ENCODE peak calls at places on chromosome 5, in five cellular contexts. P is spleen, T is esophagus muscularis mucosa, J is ovary, X is HCT116. G is an unnamed sample. For H3K4me1, the result is how much of the 10 kb centered on the place peaks cover.

GRCh38 chr5:145848854-145849253 is 13.7 kb upstream of the PRELID2 start:
- DNase-seq in P (no peak), T (no peak), J (no peak), X (peak), G (no peak)

GRCh38 chr5:172450861-172451695 is 3.2 kb downstream of the SH3PXD2B start:
- DNase-seq in P (peak), T (no peak), J (peak), X (no peak), G (no peak)

GRCh38 chr5:50365615-50366251 is 75.4 kb downstream of the EMB start:
- DNase-seq in P (no peak), T (no peak), J (no peak), X (no peak), G (no peak)

GRCh38 chr5:82183828-82184227 is 94.3 kb downstream of the RPS23 start:
- DNase-seq in P (no peak), T (no peak), J (no peak), X (no peak), G (no peak)

GRCh38 chr5:107285772-107286171 is 385.0 kb downstream of the EFNA5 start:
- DNase-seq in P (no peak), T (no peak), J (no peak), X (no peak), G (no peak)

GRCh38 chr5:33788922-33789321 is 102.9 kb downstream of the ADAMTS12 start:
- DNase-seq in P (no peak), T (no peak), J (no peak), X (no peak), G (no peak)

GRCh38 chr5:53884411-53884810 is 324.0 kb downstream of the NDUFS4 start:
- DNase-seq in P (no peak), T (no peak), J (no peak), X (no peak), G (no peak)

GRCh38 chr5:128213833-128214232 is 130.3 kb downstream of the SLC12A2 start:
- DNase-seq in P (no peak), T (no peak), J (no peak), X (no peak), G (no peak)

GRCh38 chr5:21862986-21863385 is 990.2 kb downstream of the CDH12 start:
- DNase-seq in P (no peak), T (no peak), J (no peak), X (no peak), G (no peak)

GRCh38 chr5:159186319-159186718 is 23.0 kb downstream of the RNF145 start:
- DNase-seq in P (no peak), T (no peak), J (no peak), X (no peak), G (no peak)

DNA sequence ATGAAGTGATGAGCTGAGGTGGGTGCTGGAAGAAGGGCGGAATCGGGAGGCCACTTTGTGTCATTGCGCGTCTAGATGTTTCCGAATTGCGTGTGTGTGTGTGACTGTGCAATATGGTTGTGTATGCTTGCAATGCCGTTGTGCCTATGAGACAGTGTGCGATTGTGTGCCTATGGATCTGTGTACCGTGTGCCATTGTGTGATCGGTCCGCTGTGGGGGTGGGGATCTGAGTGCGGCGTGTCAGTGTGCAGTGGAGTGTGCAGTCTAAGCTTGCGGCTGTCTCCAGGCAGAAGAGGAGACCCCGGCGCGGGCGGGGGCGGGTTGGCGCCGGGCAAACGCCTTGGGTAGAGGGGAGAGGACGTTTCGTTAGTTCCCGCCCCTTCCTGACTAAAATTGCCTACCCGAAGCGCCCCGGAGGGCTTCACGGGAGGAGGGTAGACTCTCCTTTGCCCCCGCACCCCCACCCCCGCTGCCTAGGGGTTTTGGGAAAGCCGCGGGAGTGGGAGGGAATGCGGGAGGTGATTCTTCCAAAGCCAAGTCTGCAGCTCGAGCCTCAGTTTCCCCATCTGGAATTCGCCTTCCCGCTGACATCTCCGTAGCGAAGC is 24.2 kb downstream of the PCDHGC5 start:
- DNase-seq in P (peak), T (no peak), J (peak), X (no peak), G (no peak)
- H3K4me1 ChIP-seq in P (half or more), T (half or more), J (under half), X (under half), G (under half)

DNA sequence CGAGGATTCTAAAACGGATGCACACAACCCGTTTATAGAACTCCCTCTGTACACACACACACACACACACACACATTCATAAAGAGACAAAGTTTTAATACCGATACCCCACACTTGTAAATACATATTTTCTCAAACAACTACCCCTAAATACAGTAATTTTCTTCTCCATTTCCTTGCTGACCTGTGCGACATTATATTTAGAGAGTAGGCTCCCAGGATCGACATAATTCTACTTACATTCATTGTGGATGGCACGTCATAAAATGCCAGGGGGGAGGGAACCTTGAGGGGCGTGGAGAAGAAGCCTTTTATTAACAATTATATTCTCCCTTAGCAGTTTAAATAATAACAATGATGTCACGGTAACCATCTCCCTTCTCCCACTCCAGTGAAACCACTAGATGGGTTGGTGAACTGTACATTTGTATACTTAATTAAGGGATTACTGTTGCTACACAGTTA is 196.9 kb downstream of the MEF2C start:
- DNase-seq in P (no peak), T (no peak), J (no peak), X (no peak), G (no peak)
- TF ChIP-seq CTCF in P (no peak), T (no peak), J (no peak), X (no peak), G (no peak)

GRCh38 chr5:140631063-140631462 is 1.9 kb downstream of the CD14 start:
- DNase-seq in P (no peak), T (no peak), J (no peak), X (no peak), G (no peak)
- TF ChIP-seq POLR2A in P (no peak), T (no peak), J (no peak), X (no peak), G (no peak)

DNA sequence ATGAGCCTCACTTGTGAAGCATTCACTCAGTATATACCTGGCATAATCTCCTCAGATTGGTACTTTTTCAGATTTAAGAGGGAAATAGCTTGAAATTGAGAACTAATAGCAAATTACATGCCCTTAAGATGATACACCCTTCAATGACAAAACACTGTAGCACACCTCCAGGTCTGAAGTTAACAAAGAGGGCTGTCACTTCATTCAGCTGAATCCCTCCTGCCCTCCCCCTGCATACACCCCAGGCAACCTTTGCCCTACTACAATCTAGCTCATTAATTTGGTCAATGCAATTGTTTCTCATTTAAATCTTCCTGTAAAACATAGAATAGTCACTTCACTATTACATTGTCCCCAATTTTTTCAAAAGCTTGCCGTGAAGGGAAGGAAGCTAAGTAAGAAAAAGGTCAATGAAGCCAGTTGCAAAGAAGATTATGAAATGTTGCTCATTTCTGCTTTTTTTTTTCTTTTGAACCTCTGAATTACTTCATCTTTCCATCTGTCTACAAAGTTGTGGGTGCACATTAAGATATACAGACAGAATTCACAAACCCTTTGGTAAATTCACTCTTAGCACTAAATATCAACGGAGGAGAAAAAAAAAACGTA is 294.8 kb upstream of the PTGER4 start:
- DNase-seq in P (no peak), T (no peak), J (no peak), X (no peak), G (no peak)
- H3K4me1 ChIP-seq in P (under half), T (under half), J (under half), X (under half), G (under half)

GRCh38 chr5:39137391-39138181 is 63.4 kb upstream of the RICTOR start:
- DNase-seq in P (no peak), T (no peak), J (no peak), X (peak), G (no peak)
- TF ChIP-seq CTCF in P (no peak), T (no peak), J (no peak), X (peak), G (no peak)

DNA sequence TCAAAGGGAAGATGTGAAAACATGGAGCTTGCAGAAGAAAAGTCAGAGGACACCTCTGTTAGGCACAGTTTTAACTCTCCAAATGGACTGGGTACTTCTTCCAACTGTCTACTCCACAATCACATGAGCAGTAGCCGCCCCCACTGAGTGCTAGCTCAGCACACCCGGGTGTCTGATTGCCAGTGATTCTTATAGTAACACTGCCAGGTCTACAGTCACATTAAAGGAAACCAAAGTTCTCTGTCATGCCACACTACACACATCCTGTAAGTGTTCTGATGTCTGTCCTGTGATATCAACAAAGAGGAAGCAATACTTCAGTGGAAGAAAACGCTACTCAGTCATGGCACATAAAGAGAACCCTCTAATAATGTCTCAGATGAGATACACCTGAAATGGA is at the start of gene HAVCR2:
- DNase-seq in P (peak), T (peak), J (no peak), X (no peak), G (no peak)
- TF ChIP-seq POLR2A in P (no peak), T (no peak), J (no peak), X (no peak), G (no peak)

DNA sequence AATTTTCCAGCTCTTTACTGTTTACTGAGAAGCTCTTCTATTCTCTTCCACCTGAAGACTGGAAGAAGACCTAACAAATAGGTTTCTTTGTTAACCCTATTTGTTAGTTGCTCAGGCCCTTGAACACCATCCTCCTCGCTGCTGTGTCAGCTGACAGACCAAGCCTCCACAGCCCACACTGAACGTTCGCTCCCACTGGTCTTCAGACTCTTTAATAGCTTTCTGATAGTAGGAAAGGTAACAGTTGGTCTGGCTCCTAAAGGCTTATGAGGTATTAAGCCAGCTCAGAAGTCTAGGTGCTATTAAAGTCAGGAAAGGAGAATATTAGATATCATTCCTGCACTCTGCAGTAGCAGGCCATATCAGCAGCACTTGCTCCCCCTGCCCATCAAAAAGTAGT is 23.3 kb upstream of the F2R start:
- DNase-seq in P (no peak), T (no peak), J (no peak), X (no peak), G (no peak)
- H3K4me1 ChIP-seq in P (under half), T (under half), J (under half), X (under half), G (under half)

DNA sequence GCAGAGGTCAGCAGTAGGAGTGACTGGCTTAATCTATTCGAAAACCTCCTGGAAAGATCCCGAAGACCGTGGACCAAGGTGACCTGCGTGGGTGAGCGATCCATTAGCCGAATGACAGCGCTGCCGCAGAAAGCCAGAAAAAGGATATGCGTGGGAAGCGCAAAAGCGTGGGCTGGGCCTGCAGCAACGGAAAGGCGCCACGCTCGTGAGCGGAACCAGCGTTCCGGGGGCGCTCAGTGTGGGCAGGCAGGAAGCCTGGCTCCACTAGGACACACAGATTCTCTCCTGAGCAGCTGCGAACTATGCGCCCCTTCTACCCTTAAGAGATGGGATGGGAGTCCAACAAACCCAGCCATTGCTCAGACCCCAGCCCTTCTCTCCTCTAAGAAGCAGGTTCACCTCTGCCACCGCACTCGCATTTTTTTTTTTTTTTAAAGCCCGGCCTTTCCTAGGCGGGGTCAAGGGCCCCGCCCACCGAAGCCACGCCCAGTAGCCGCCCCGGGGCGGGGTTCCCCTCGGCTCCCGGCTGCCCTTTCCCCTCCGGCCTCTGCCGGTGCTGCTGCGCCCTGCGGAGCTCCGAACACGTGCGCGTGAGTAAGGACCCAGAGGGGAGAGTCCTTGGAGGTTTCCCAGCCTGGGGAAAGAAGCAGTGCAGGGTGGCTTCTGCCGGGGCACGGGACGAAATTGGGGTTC is 19.8 kb upstream of the MATR3 start:
- DNase-seq in P (peak), T (peak), J (peak), X (peak), G (peak)
- TF ChIP-seq CTCF in P (peak), T (peak), J (no peak), X (no peak), G (no peak)

GRCh38 chr5:150945501-150945900 is 40.7 kb upstream of the ZNF300 start:
- DNase-seq in P (no peak), T (no peak), J (no peak), X (no peak), G (no peak)

GRCh38 chr5:150945947-150946346 is 41.2 kb upstream of the ZNF300 start:
- DNase-seq in P (no peak), T (no peak), J (peak), X (no peak), G (no peak)

GRCh38 chr5:150948539-150948938 is 43.8 kb upstream of the ZNF300 start:
- DNase-seq in P (no peak), T (no peak), J (no peak), X (no peak), G (no peak)

GRCh38 chr5:150946351-150946905 is 41.6 kb upstream of the ZNF300 start:
- DNase-seq in P (peak), T (peak), J (peak), X (no peak), G (peak)
- TF ChIP-seq POLR2A in P (no peak), T (no peak), J (peak), X (no peak), G (no peak)

GRCh38 chr5:55934720-55935119 is 60.0 kb downstream of the IL6ST start:
- DNase-seq in P (no peak), T (no peak), J (no peak), X (no peak), G (no peak)
- H3K4me1 ChIP-seq in P (under half), T (under half), J (under half), X (under half), G (under half)